ENCODE peak calls at places on chromosomes 3 and 15, in seven cellular contexts. One of them, this sample, is unnamed.

GRCh38 chr15:55990071-55990470 is 3.3 kb downstream of the NEDD4 start:
- DNase-seq in breast epithelium: no peak
- DNase-seq in Peyer's patch: no peak
- DNase-seq in H54: no peak
- DNase-seq in tibial nerve: no peak
- DNase-seq in right lobe of liver: no peak
- DNase-seq in A549: no peak
- DNase-seq in this sample: no peak

GRCh38 chr3:172688588-172688987 is 22.3 kb downstream of the NCEH1 start:
- DNase-seq in right lobe of liver: no peak
- DNase-seq in H54: no peak
- DNase-seq in breast epithelium: no peak
- DNase-seq in tibial nerve: no peak
- DNase-seq in Peyer's patch: no peak
- DNase-seq in A549: no peak
- DNase-seq in this sample: no peak

GRCh38 chr3:156171517-156172267 is 51.3 kb downstream of the KCNAB1 start:
- DNase-seq in tibial nerve: no peak
- DNase-seq in H54: no peak
- DNase-seq in A549: no peak
- DNase-seq in breast epithelium: no peak
- DNase-seq in right lobe of liver: no peak
- DNase-seq in Peyer's patch: no peak
- DNase-seq in this sample: peak; percentile 11

GRCh38 chr15:70160267-70160666 is 62.5 kb upstream of the TLE3 start:
- DNase-seq in tibial nerve: no peak
- DNase-seq in Peyer's patch: no peak
- DNase-seq in breast epithelium: no peak
- DNase-seq in A549: no peak
- DNase-seq in H54: no peak
- DNase-seq in right lobe of liver: no peak
- DNase-seq in this sample: no peak

GRCh38 chr3:142216321-142216720 is 9.1 kb downstream of the GK5 start:
- DNase-seq in Peyer's patch: no peak
- DNase-seq in tibial nerve: no peak
- DNase-seq in H54: no peak
- DNase-seq in A549: no peak
- DNase-seq in right lobe of liver: no peak
- DNase-seq in breast epithelium: no peak
- DNase-seq in this sample: no peak

GRCh38 chr3:79199966-79200365 is 567.8 kb downstream of the ROBO1 start:
- DNase-seq in right lobe of liver: no peak
- DNase-seq in breast epithelium: no peak
- DNase-seq in H54: no peak
- DNase-seq in Peyer's patch: no peak
- DNase-seq in tibial nerve: no peak
- DNase-seq in A549: no peak
- DNase-seq in this sample: no peak

GRCh38 chr3:42613462-42613861 is 13.0 kb downstream of the NKTR start:
- DNase-seq in right lobe of liver: no peak
- DNase-seq in tibial nerve: no peak
- DNase-seq in A549: peak; percentile 23
- DNase-seq in breast epithelium: no peak
- DNase-seq in H54: no peak
- DNase-seq in Peyer's patch: no peak
- DNase-seq in this sample: peak; percentile 39

GRCh38 chr15:66876731-66877545 is 174.9 kb downstream of the SMAD6 start:
- DNase-seq in H54: no peak
- DNase-seq in right lobe of liver: no peak
- DNase-seq in A549: no peak
- DNase-seq in breast epithelium: no peak
- DNase-seq in Peyer's patch: no peak
- DNase-seq in tibial nerve: no peak
- DNase-seq in this sample: no peak

GRCh38 chr15:51935466-51936118 is 36.0 kb downstream of the LEO1 start:
- DNase-seq in Peyer's patch: no peak
- DNase-seq in breast epithelium: no peak
- DNase-seq in right lobe of liver: no peak
- DNase-seq in tibial nerve: no peak
- DNase-seq in H54: no peak
- DNase-seq in A549: no peak
- DNase-seq in this sample: no peak

GRCh38 chr3:4825572-4826236 is 153.5 kb upstream of the BHLHE40 start:
- DNase-seq in H54: no peak
- DNase-seq in tibial nerve: no peak
- DNase-seq in Peyer's patch: no peak
- DNase-seq in A549: peak; percentile 87
- DNase-seq in right lobe of liver: peak; percentile 47
- DNase-seq in breast epithelium: no peak
- DNase-seq in this sample: peak; percentile 67

GRCh38 chr15:52652984-52653383 is 26.2 kb downstream of the ATOSA start:
- DNase-seq in breast epithelium: no peak
- DNase-seq in H54: no peak
- DNase-seq in tibial nerve: no peak
- DNase-seq in A549: peak; percentile 67
- DNase-seq in right lobe of liver: no peak
- DNase-seq in Peyer's patch: no peak
- DNase-seq in this sample: peak; percentile 10

GRCh38 chr15:25182098-25182478 is 227.3 kb downstream of the SNRPN start:
- DNase-seq in A549: no peak
- DNase-seq in right lobe of liver: peak; percentile 8
- DNase-seq in tibial nerve: no peak
- DNase-seq in Peyer's patch: no peak
- DNase-seq in breast epithelium: no peak
- DNase-seq in H54: no peak
- DNase-seq in this sample: no peak

GRCh38 chr15:60890361-60890991 is 338.6 kb downstream of the RORA start:
- DNase-seq in right lobe of liver: no peak
- DNase-seq in breast epithelium: no peak
- DNase-seq in A549: no peak
- DNase-seq in H54: no peak
- DNase-seq in tibial nerve: no peak
- DNase-seq in Peyer's patch: no peak
- DNase-seq in this sample: no peak

GRCh38 chr3:73270839-73271483 is 209.5 kb downstream of the EBLN2 start:
- DNase-seq in H54: no peak
- DNase-seq in breast epithelium: no peak
- DNase-seq in right lobe of liver: no peak
- DNase-seq in A549: no peak
- DNase-seq in Peyer's patch: no peak
- DNase-seq in tibial nerve: no peak
- DNase-seq in this sample: no peak

DNA sequence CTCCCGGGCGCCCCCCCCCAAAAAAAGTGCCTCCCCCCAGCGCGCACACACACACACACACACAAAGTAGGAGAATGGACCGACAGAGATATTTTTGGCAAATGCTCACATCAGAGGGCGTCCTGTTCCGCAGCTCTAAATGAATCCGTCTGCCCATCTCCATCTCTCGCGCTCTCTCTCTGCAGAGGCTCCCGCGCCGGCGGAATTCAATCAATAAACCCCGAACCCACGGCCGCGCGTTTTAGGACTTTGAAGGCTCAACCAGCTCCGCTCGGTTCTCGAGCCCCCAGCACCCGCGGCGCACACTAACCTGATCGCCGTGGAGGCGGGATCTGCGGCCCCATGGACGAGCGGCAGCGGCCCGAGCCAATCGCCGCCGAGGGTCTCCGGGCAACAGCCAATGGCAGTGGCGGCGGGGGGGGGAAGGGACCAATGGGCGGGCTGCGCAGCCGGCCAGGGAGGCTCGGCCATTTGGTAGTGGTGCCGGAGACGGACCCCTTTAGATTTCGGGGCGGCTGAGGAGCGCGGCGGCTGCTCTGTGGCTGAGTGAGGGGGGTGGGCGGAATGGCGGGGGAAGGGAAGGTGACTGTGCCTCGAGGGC is at the start of gene ANP32A:
- DNase-seq in breast epithelium: peak; percentile 96
- DNase-seq in A549: peak; percentile 97
- DNase-seq in H54: peak; percentile 92
- DNase-seq in Peyer's patch: peak; percentile 97
- DNase-seq in tibial nerve: peak; percentile 97
- DNase-seq in right lobe of liver: peak; percentile 98
- DNase-seq in this sample: peak; percentile 100
- TF ChIP-seq POLR2A in breast epithelium: peak; percentile 29
- TF ChIP-seq POLR2A in A549: peak; percentile 36
- TF ChIP-seq POLR2A in H54: peak; percentile 44
- TF ChIP-seq POLR2A in Peyer's patch: peak; percentile 53
- TF ChIP-seq POLR2A in tibial nerve: peak; percentile 85
- TF ChIP-seq POLR2A in right lobe of liver: peak; percentile 72
- TF ChIP-seq POLR2A in this sample: peak; percentile 80

GRCh38 chr15:78077053-78077859 is at the start of gene TBC1D2B:
- DNase-seq in H54: no peak
- DNase-seq in tibial nerve: no peak
- DNase-seq in breast epithelium: no peak
- DNase-seq in Peyer's patch: peak; percentile 69
- DNase-seq in A549: peak; percentile 58
- DNase-seq in right lobe of liver: peak; percentile 85
- DNase-seq in this sample: peak; percentile 93
- TF ChIP-seq POLR2A in H54: peak; percentile 42
- TF ChIP-seq POLR2A in tibial nerve: peak; percentile 47
- TF ChIP-seq POLR2A in breast epithelium: no peak
- TF ChIP-seq POLR2A in Peyer's patch: no peak
- TF ChIP-seq POLR2A in A549: peak; percentile 65
- TF ChIP-seq POLR2A in right lobe of liver: peak; percentile 73
- TF ChIP-seq POLR2A in this sample: no peak

DNA sequence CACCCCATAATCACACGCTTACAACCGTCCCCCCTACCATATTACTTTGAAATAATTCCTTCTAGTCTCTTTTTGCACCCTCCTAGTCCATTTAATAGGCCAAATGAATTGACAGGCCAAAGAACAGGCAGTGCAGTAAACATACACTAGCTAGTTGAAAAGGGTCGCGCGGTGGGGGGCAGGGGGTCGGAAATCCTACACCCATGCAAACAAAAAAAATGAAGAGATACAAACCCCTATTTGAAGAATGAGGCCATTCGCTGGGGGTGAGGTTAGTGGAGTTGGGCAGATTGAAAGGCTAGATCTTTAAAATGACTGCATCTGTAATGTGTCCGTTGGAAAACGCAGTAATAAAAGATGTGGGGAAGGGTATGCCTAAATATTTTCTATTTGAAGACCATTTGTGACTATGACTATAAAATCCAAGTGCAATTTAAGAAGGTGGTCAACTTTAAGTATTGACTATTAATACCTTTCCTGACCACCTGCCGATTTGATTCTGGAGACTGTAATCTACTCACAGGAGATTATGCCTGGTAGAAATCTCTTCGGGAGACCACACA is 891 bp upstream of the ARL6 start:
- DNase-seq in tibial nerve: no peak
- DNase-seq in A549: peak; percentile 0
- DNase-seq in H54: no peak
- DNase-seq in Peyer's patch: no peak
- DNase-seq in right lobe of liver: no peak
- DNase-seq in breast epithelium: no peak
- DNase-seq in this sample: peak; percentile 2
- TF ChIP-seq POLR2A in tibial nerve: no peak
- TF ChIP-seq POLR2A in A549: no peak
- TF ChIP-seq POLR2A in H54: no peak
- TF ChIP-seq POLR2A in Peyer's patch: no peak
- TF ChIP-seq POLR2A in right lobe of liver: no peak
- TF ChIP-seq POLR2A in breast epithelium: no peak
- TF ChIP-seq POLR2A in this sample: no peak

GRCh38 chr3:48664929-48665328 is 2.2 kb upstream of the CELSR3 start:
- DNase-seq in A549: no peak
- DNase-seq in tibial nerve: no peak
- DNase-seq in right lobe of liver: no peak
- DNase-seq in H54: no peak
- DNase-seq in breast epithelium: no peak
- DNase-seq in Peyer's patch: no peak
- DNase-seq in this sample: no peak

GRCh38 chr3:48662140-48662752 is 440 bp downstream of the CELSR3 start:
- DNase-seq in Peyer's patch: no peak
- DNase-seq in tibial nerve: no peak
- DNase-seq in breast epithelium: no peak
- DNase-seq in H54: no peak
- DNase-seq in right lobe of liver: no peak
- DNase-seq in A549: no peak
- DNase-seq in this sample: no peak

GRCh38 chr3:48662753-48663488 is at the start of gene CELSR3:
- DNase-seq in Peyer's patch: peak; percentile 23
- DNase-seq in tibial nerve: peak; percentile 57
- DNase-seq in A549: peak; percentile 92
- DNase-seq in right lobe of liver: no peak
- DNase-seq in H54: peak; percentile 91
- DNase-seq in breast epithelium: peak; percentile 57
- DNase-seq in this sample: peak; percentile 39

GRCh38 chr3:48664313-48664644 is 1.6 kb upstream of the CELSR3 start:
- DNase-seq in H54: no peak
- DNase-seq in Peyer's patch: no peak
- DNase-seq in tibial nerve: no peak
- DNase-seq in breast epithelium: no peak
- DNase-seq in right lobe of liver: no peak
- DNase-seq in A549: no peak
- DNase-seq in this sample: no peak

DNA sequence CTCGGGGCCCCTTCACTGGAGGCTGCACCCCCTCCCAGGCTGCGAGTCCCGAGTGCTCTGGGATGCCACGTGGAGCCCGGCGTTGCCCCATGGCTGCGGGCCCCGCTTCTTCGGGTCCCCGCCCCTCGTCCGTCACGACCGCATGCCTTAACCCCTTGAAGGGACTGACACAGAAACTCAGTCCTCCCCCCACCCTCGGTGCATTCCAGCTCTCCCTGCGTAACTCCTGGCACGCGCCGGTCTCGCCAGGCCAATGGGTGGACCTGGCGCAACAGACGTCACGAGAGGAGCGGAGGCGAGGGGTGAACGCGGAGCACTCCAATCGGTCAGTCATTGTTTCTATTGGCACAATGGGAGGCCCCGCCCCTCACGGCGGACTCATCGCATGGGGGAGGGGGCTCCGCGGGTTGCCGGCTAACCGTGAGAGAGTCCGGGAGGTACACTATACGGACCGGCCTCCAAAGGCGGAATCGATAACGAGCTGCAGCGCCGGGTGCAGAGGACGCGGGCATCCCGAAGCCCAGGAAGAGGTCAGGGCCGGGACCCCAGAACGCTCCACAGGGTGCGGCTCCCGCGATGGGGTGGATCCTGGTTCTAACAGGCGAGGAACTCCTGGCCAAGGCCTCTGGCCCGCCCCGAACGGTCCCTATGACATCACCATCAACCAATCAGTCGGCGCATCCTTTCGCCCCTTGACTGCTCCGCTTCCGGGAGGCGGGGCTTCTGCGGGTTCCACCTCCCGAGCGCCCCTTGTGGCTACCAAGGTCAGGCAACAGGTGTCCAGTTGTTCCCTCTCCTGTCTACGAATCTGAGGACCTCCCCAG is 1.0 kb upstream of the CELSR3 start:
- DNase-seq in breast epithelium: peak; percentile 93
- DNase-seq in H54: peak; percentile 99
- DNase-seq in right lobe of liver: peak; percentile 87
- DNase-seq in Peyer's patch: peak; percentile 90
- DNase-seq in tibial nerve: peak; percentile 88
- DNase-seq in A549: peak; percentile 99
- DNase-seq in this sample: peak; percentile 99
- TF ChIP-seq POLR2A in breast epithelium: no peak
- TF ChIP-seq POLR2A in H54: peak; percentile 59
- TF ChIP-seq POLR2A in right lobe of liver: peak; percentile 64
- TF ChIP-seq POLR2A in Peyer's patch: peak; percentile 62
- TF ChIP-seq POLR2A in tibial nerve: peak; percentile 54
- TF ChIP-seq POLR2A in A549: peak; percentile 64
- TF ChIP-seq POLR2A in this sample: peak; percentile 81

GRCh38 chr3:8413337-8413926 is 88.2 kb upstream of the LMCD1 start:
- DNase-seq in Peyer's patch: no peak
- DNase-seq in A549: no peak
- DNase-seq in right lobe of liver: no peak
- DNase-seq in breast epithelium: no peak
- DNase-seq in H54: no peak
- DNase-seq in tibial nerve: no peak
- DNase-seq in this sample: no peak
- TF ChIP-seq POLR2A in Peyer's patch: no peak
- TF ChIP-seq POLR2A in A549: no peak
- TF ChIP-seq POLR2A in right lobe of liver: no peak
- TF ChIP-seq POLR2A in breast epithelium: no peak
- TF ChIP-seq POLR2A in H54: no peak
- TF ChIP-seq POLR2A in tibial nerve: no peak
- TF ChIP-seq POLR2A in this sample: no peak

This sample was measured in K562.